ENCODE peak calls at places on chromosome 11, in five cellular contexts. B is breast epithelium, M is vagina, D is heart left ventricle, Q is thoracic aorta. T is an unnamed sample.

GRCh38 chr11:120448240-120448639 is 63.3 kb upstream of the GRIK4 start:
- DNase-seq in B (no peak), M (no peak), D (no peak), Q (no peak), T (no peak)

GRCh38 chr11:107598225-107599139 is 7.5 kb downstream of the ELMOD1 start:
- DNase-seq in B (no peak), M (no peak), D (no peak), Q (no peak), T (peak; percentile 52)

GRCh38 chr11:68090287-68090686 is 30.9 kb downstream of the CHKA start:
- DNase-seq in B (no peak), M (no peak), D (no peak), Q (no peak), T (no peak)

GRCh38 chr11:27055065-27055682 is 14.6 kb downstream of the BBOX1 start:
- DNase-seq in B (no peak), M (no peak), D (no peak), Q (no peak), T (no peak)

GRCh38 chr11:69308531-69308930 is 14.6 kb downstream of the MYEOV start:
- DNase-seq in B (no peak), M (no peak), D (no peak), Q (no peak), T (no peak)

GRCh38 chr11:72446929-72447753 is 12.8 kb upstream of the CLPB start:
- DNase-seq in B (no peak), M (no peak), D (no peak), Q (no peak), T (peak; percentile 77)

GRCh38 chr11:70522613-70523311 is 124.4 kb downstream of the CTTN start:
- DNase-seq in B (no peak), M (no peak), D (no peak), Q (no peak), T (no peak)

GRCh38 chr11:102762414-102762813 is 18.0 kb downstream of the MMP10 start:
- DNase-seq in B (no peak), M (no peak), D (no peak), Q (no peak), T (no peak)

GRCh38 chr11:82782825-82783374 is 49.2 kb upstream of the FAM181B start:
- DNase-seq in B (no peak), M (no peak), D (no peak), Q (no peak), T (no peak)

GRCh38 chr11:120062561-120062930 is 75.4 kb downstream of the TRIM29 start:
- DNase-seq in B (no peak), M (peak; percentile 58), D (no peak), Q (no peak), T (no peak)

GRCh38 chr11:48025293-48025982 is 45.1 kb downstream of the PTPRJ start:
- DNase-seq in B (no peak), M (no peak), D (no peak), Q (no peak), T (no peak)

GRCh38 chr11:48022445-48022844 is 42.1 kb downstream of the PTPRJ start:
- DNase-seq in B (no peak), M (no peak), D (no peak), Q (no peak), T (no peak)

GRCh38 chr11:48028909-48029685 is 48.7 kb downstream of the PTPRJ start:
- DNase-seq in B (no peak), M (no peak), D (no peak), Q (no peak), T (no peak)

GRCh38 chr11:48024635-48025071 is 44.3 kb downstream of the PTPRJ start:
- DNase-seq in B (no peak), M (no peak), D (no peak), Q (no peak), T (no peak)

GRCh38 chr11:48025983-48026340 is 45.6 kb downstream of the PTPRJ start:
- DNase-seq in B (no peak), M (no peak), D (no peak), Q (no peak), T (no peak)
- H3K4me1 ChIP-seq in B (no peaks in the 10 kb centered on the region), M (peaks cover 27% of the 10 kb centered on the region), D (no peaks in the 10 kb centered on the region), Q (peaks cover 29% of the 10 kb centered on the region), T (peaks cover 36% of the 10 kb centered on the region)

GRCh38 chr11:65128182-65129145 is 5.9 kb downstream of the SYVN1 start:
- DNase-seq in B (no peak), M (no peak), D (no peak), Q (no peak), T (no peak)

GRCh38 chr11:65127473-65128181 is 5.5 kb downstream of the MRPL49 start:
- DNase-seq in B (no peak), M (no peak), D (no peak), Q (no peak), T (no peak)

GRCh38 chr11:65125197-65126056 is 3.3 kb downstream of the MRPL49 start:
- DNase-seq in B (no peak), M (no peak), D (no peak), Q (no peak), T (no peak)

GRCh38 chr11:65124480-65125196 is 2.5 kb downstream of the MRPL49 start:
- DNase-seq in B (no peak), M (no peak), D (no peak), Q (no peak), T (no peak)

GRCh38 chr11:65126624-65127274 is 4.6 kb downstream of the MRPL49 start:
- DNase-seq in B (no peak), M (no peak), D (no peak), Q (no peak), T (no peak)
- H3K36me3 ChIP-seq in B (peaks cover 44% of the 10 kb centered on the region), M (no peaks in the 10 kb centered on the region), D (peaks cover 74% of the 10 kb centered on the region), Q (peaks cover 70% of the 10 kb centered on the region), T (peaks cover 72% of the 10 kb centered on the region)

GRCh38 chr11:118156531-118157185 is 4.0 kb upstream of the SCN4B start:
- DNase-seq in B (no peak), M (no peak), D (no peak), Q (no peak), T (peak; percentile 43)
- H3K4me3 ChIP-seq in B (no peak overlapping the region), M (no peak overlapping the region), D (no peak overlapping the region), Q (no peak overlapping the region), T (no peak overlapping the region)

GRCh38 chr11:65575568-65576231 is at the start of gene EHBP1L1:
- DNase-seq in B (no peak), M (no peak), D (peak; percentile 84), Q (no peak), T (peak; percentile 29)
- H3K4me1 ChIP-seq in B (peaks cover 37% of the 10 kb centered on the region), M (peaks cover 73% of the 10 kb centered on the region), D (peaks cover 63% of the 10 kb centered on the region), Q (peaks cover 59% of the 10 kb centered on the region), T (peaks cover 25% of the 10 kb centered on the region)

GRCh38 chr11:66636411-66636810 is 2.1 kb upstream of the RBM4 start:
- DNase-seq in B (no peak), M (no peak), D (no peak), Q (no peak), T (no peak)

GRCh38 chr11:66637557-66638176 is 836 bp upstream of the RBM4 start:
- DNase-seq in B (no peak), M (no peak), D (no peak), Q (no peak), T (peak; percentile 45)

GRCh38 chr11:66639066-66639813 is 737 bp downstream of the RBM4 start:
- DNase-seq in B (no peak), M (no peak), D (peak; percentile 29), Q (no peak), T (peak; percentile 39)

GRCh38 chr11:66641834-66642233 is 3.3 kb downstream of the RBM4 start:
- DNase-seq in B (no peak), M (no peak), D (no peak), Q (no peak), T (no peak)

DNA sequence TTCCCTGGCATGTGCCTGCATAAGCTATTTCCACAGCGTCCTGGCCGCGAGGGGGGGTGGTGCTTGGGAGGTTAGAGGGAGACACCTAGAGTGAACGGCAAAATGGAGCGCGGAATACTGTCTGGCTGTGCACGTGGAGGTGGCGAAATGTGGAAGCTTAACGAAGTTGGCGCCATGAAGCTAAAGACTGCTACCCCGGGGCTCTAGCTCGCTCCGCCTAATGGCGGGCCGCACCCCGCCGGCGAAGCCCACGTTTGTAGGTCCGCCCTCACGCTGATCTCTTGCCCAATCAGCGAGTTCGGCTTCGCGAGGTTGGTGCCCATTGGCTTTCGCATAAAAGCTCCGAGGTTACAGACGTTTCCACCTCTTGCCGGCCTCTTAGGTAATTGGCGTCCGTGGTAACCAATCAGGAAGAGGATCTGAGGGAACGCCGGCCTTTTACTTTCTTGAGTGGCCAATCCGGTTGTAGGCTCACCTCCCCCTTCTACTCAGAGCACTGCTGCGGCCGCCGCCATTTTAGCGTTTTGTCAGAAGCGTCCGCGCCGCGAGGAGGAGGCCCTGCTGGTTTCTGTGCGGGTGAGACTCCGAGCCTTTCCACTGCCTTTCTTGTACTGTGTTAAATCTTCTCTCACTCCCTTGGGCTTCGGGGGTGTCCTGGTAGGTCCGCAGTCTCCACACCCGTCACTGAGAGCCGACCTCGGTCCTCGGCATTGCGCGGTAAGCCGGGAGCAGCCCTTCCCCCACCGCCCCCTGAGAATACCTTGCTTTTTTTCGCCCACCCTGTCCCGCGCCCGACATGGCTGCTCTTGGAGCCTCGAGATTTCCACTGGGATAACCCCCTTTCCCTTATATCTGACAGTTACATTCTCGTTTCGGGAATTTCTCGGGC is at the start of gene RBM4:
- DNase-seq in B (peak; percentile 99), M (peak; percentile 100), D (peak; percentile 99), Q (peak; percentile 92), T (peak; percentile 99)
- H3K36me3 ChIP-seq in B (no peaks in the 10 kb centered on the region), M (no peaks in the 10 kb centered on the region), D (peaks cover 39% of the 10 kb centered on the region), Q (peaks cover 6% of the 10 kb centered on the region), T (peaks cover 64% of the 10 kb centered on the region)

GRCh38 chr11:112548641-112549040 is 288.0 kb upstream of the PLET1 start:
- DNase-seq in B (no peak), M (no peak), D (no peak), Q (no peak), T (no peak)
- H3K4me3 ChIP-seq in B (no peak overlapping the region), M (no peak overlapping the region), D (no peak overlapping the region), Q (no peak overlapping the region), T (no peak overlapping the region)

GRCh38 chr11:95074806-95075563 is 8.3 kb downstream of the SRSF8 start:
- DNase-seq in B (peak; percentile 47), M (no peak), D (peak; percentile 75), Q (no peak), T (no peak)
- H3K4me1 ChIP-seq in B (peaks cover 7% of the 10 kb centered on the region), M (peaks cover 42% of the 10 kb centered on the region), D (peaks cover 21% of the 10 kb centered on the region), Q (peaks cover 55% of the 10 kb centered on the region), T (no peaks in the 10 kb centered on the region)